ENCODE peak calls at places on chromosome 20, in six cellular contexts. U is heart right ventricle, D is Caki2, X is HuH-7, Q is EH, S is GM10248. K is an unnamed sample.
A peak's percentile ranks its signal among the peaks of the same experiment; 100 is the strongest.

GRCh38 chr20:52490715-52491430 is 299.3 kb upstream of the ZFP64 start:
- DNase-seq in X (no peak), D (peak; percentile 89), Q (peak; percentile 92), U (no peak), S (no peak), K (no peak)

GRCh38 chr20:7180261-7181045 is 413.0 kb downstream of the BMP2 start:
- DNase-seq in X (no peak), D (no peak), U (no peak), S (no peak), Q (no peak), K (no peak)

GRCh38 chr20:31842471-31843157 is 2.8 kb downstream of the FOXS1 start:
- DNase-seq in U (peak; percentile 84), Q (peak; percentile 77), D (no peak), S (no peak), X (no peak), K (no peak)

GRCh38 chr20:47493175-47493953 is 8.3 kb upstream of the NCOA3 start:
- DNase-seq in S (no peak), U (peak; percentile 91), D (peak; percentile 88), Q (peak; percentile 84), X (peak; percentile 72), K (peak; percentile 90)

GRCh38 chr20:62952373-62953166 is at the start of gene SLC17A9:
- DNase-seq in X (peak; percentile 97), U (no peak), Q (peak; percentile 89), S (peak; percentile 92), D (peak; percentile 68), K (peak; percentile 80)

GRCh38 chr20:2333821-2334220 is 38.0 kb downstream of the TGM3 start:
- DNase-seq in U (no peak), Q (no peak), D (no peak), S (no peak), X (no peak), K (no peak)

GRCh38 chr20:50577175-50578018 is 67.2 kb downstream of the PTPN1 start:
- DNase-seq in D (no peak), X (no peak), Q (no peak), S (no peak), U (peak; percentile 78), K (peak; percentile 58)

GRCh38 chr20:38334016-38334415 is 12.3 kb upstream of the LBP start:
- DNase-seq in Q (no peak), D (no peak), U (no peak), S (no peak), X (no peak), K (no peak)

GRCh38 chr20:63047946-63048345 is 41.2 kb upstream of the BHLHE23 start:
- DNase-seq in X (no peak), U (no peak), Q (no peak), S (no peak), D (no peak), K (no peak)

GRCh38 chr20:43490038-43490437 is 17.5 kb upstream of the L3MBTL1 start:
- DNase-seq in D (no peak), Q (no peak), X (no peak), S (no peak), U (no peak), K (no peak)